ENCODE peak calls at places on chromosomes 6 and 20, in four cellular contexts. V is K562, K is GM12878, N is HL-60. P is an unnamed sample.

GRCh38 chr6:83199173-83199864 is 6.2 kb downstream of the RWDD2A start:
- DNase-seq in N (no peak), V (no peak), K (no peak), P (no peak)

GRCh38 chr20:63027425-63028389 is 20.9 kb upstream of the BHLHE23 start:
- DNase-seq in V (no peak), N (no peak), K (no peak), P (no peak)

GRCh38 chr6:5138995-5139827 is 54.1 kb downstream of the PPP1R3G start:
- DNase-seq in N (no peak), K (no peak), V (no peak), P (no peak)

GRCh38 chr6:101537917-101538316 is 144.4 kb downstream of the GRIK2 start:
- DNase-seq in K (no peak), V (no peak), N (no peak), P (no peak)

GRCh38 chr20:57656252-57656820 is 36.1 kb upstream of the ZBP1 start:
- DNase-seq in V (no peak), K (no peak), N (no peak), P (no peak)

GRCh38 chr20:21109144-21109543 is 3.0 kb upstream of the LINC00237 start:
- DNase-seq in K (no peak), N (no peak), V (no peak), P (no peak)

GRCh38 chr20:33790571-33790970 is 20.6 kb upstream of the CHMP4B start:
- DNase-seq in N (no peak), V (no peak), K (no peak), P (no peak)

GRCh38 chr6:158819977-158820632 is 937 bp upstream of the EZR start:
- DNase-seq in V (peak; percentile 69), N (no peak), K (no peak), P (no peak)

GRCh38 chr6:31659649-31660223 is 842 bp downstream of the C6orf47 start:
- DNase-seq in N (no peak), V (peak; percentile 69), K (no peak), P (no peak)

GRCh38 chr6:105587349-105588115 is 184.7 kb upstream of the PREP start:
- DNase-seq in V (no peak), K (no peak), N (no peak), P (no peak)

GRCh38 chr6:31736026-31736767 is at the start of gene CLIC1:
- DNase-seq in N (peak; percentile 96), K (peak; percentile 55), V (peak; percentile 99), P (peak; percentile 69)

GRCh38 chr6:119207327-119207726 is 128.9 kb upstream of the FAM184A start:
- DNase-seq in N (no peak), K (no peak), V (no peak), P (no peak)

GRCh38 chr6:150740453-150740852 is 125.0 kb upstream of the MTHFD1L start:
- DNase-seq in K (no peak), N (no peak), V (no peak), P (no peak)

GRCh38 chr6:90146914-90147668 is 149.6 kb downstream of the BACH2 start:
- DNase-seq in V (no peak), K (no peak), N (peak; percentile 55), P (no peak)

GRCh38 chr6:136783495-136784270 is 8.6 kb downstream of the MAP3K5 start:
- DNase-seq in K (no peak), V (peak; percentile 50), N (peak; percentile 86), P (no peak)

GRCh38 chr20:46688151-46689081 is 828 bp downstream of the TP53RK start:
- DNase-seq in K (no peak), V (no peak), N (no peak), P (no peak)
- TF ChIP-seq SPI1 in K (no peak), V (no peak), N (no peak), P (no peak)

GRCh38 chr6:53603381-53604121 is 58.6 kb upstream of the GCLC start:
- DNase-seq in V (no peak), N (no peak), K (no peak), P (no peak)
- TF ChIP-seq SPI1 in V (no peak), N (no peak), K (no peak), P (no peak)

GRCh38 chr6:147905721-147906120 is 397.2 kb downstream of the SAMD5 start:
- DNase-seq in N (no peak), V (no peak), K (no peak), P (no peak)
- TF ChIP-seq SPI1 in N (no peak), V (no peak), K (no peak), P (no peak)

GRCh38 chr6:49548613-49549304 is 1.7 kb upstream of the C6orf141 start:
- DNase-seq in N (no peak), V (no peak), K (no peak), P (no peak)

GRCh38 chr6:49551126-49551865 is 828 bp downstream of the C6orf141 start:
- DNase-seq in V (no peak), N (no peak), K (no peak), P (peak; percentile 6)

GRCh38 chr6:49549691-49550412 is 616 bp upstream of the C6orf141 start:
- DNase-seq in V (no peak), N (no peak), K (no peak), P (no peak)

GRCh38 chr6:49551866-49552129 is 1.3 kb downstream of the C6orf141 start:
- DNase-seq in N (no peak), V (no peak), K (no peak), P (peak; percentile 5)

GRCh38 chr6:49550413-49551125 is at the start of gene C6orf141:
- DNase-seq in V (no peak), K (no peak), N (no peak), P (peak; percentile 50)
- TF ChIP-seq SPI1 in V (no peak), K (no peak), N (no peak), P (no peak)

P was measured in GM12891.